ENCODE peak calls at places on chromosome X, in four cellular contexts. N is transverse colon; P is CD4-positive, alpha-beta T cell; Q is stimulated activated CD4-positive, alpha-beta T cell treated with anti-CD3 and anti-CD28 coated beads, Interleukin-2, amount 100 ng/mL, for 48 hours. M is an unnamed sample.

GRCh38 chrX:42746606-42747005 is 31.4 kb downstream of the PPP1R2C start:
- DNase-seq in Q (no peak), N (no peak), P (no peak), M (no peak)

GRCh38 chrX:49840679-49841078 is 11.6 kb downstream of the PAGE4 start:
- DNase-seq in Q (peak), P (no peak), N (peak), M (peak)

GRCh38 chrX:16786791-16787735 is 797 bp downstream of the TXLNG start:
- DNase-seq in N (peak), Q (peak), P (peak), M (peak)

GRCh38 chrX:47351706-47352105 is 18.7 kb upstream of the ZNF157 start:
- DNase-seq in Q (no peak), N (no peak), P (no peak), M (no peak)

GRCh38 chrX:153512501-153512893 is 4.9 kb upstream of the ATP2B3 start:
- DNase-seq in Q (no peak), P (no peak), N (no peak), M (no peak)

GRCh38 chrX:102651968-102652744 is 873 bp downstream of the GPRASP1 start:
- DNase-seq in N (peak), Q (no peak), P (peak), M (no peak)

GRCh38 chrX:103628386-103629290 is at the start of gene TCEAL1:
- DNase-seq in Q (no peak), P (peak), N (peak), M (peak)

GRCh38 chrX:33336783-33337182 is 125.4 kb upstream of the DMD start:
- DNase-seq in Q (no peak), P (no peak), N (no peak), M (peak)

GRCh38 chrX:107505223-107505622 is 55.8 kb downstream of the FRMPD3 start:
- DNase-seq in Q (no peak), P (no peak), N (no peak), M (no peak)

GRCh38 chrX:110311437-110312230 is 6.3 kb downstream of the AMMECR1 start:
- DNase-seq in Q (no peak), P (no peak), N (no peak), M (no peak)

GRCh38 chrX:8364369-8365141 is 100.1 kb upstream of the VCX3B start:
- DNase-seq in Q (no peak), P (no peak), N (no peak), M (no peak)

GRCh38 chrX:143853488-143853887 is 30.4 kb upstream of the UBE2NL start:
- DNase-seq in Q (no peak), N (no peak), P (no peak), M (no peak)

GRCh38 chrX:24339911-24340310 is 20.5 kb upstream of the SUPT20HL1 start:
- DNase-seq in P (no peak), Q (no peak), N (no peak), M (no peak)

GRCh38 chrX:109475174-109475891 is 6.6 kb downstream of the GUCY2F start:
- DNase-seq in P (no peak), N (no peak), Q (no peak), M (peak)

GRCh38 chrX:103157511-103158316 is 57.2 kb upstream of the BEX4 start:
- DNase-seq in P (no peak), N (no peak), Q (peak), M (peak)

GRCh38 chrX:155134255-155134654 is 62.9 kb downstream of the BRCC3 start:
- DNase-seq in N (no peak), Q (no peak), P (no peak), M (no peak)

GRCh38 chrX:71976753-71977152 is 66.1 kb downstream of the NHSL2 start:
- DNase-seq in P (no peak), Q (no peak), N (no peak), M (no peak)

GRCh38 chrX:23557070-23557469 is 110.2 kb upstream of the PRDX4 start:
- DNase-seq in N (no peak), P (no peak), Q (no peak), M (no peak)

GRCh38 chrX:103197721-103198306 is 17.1 kb upstream of the BEX4 start:
- DNase-seq in P (no peak), Q (no peak), N (no peak), M (no peak)

GRCh38 chrX:100649550-100650356 is 5.8 kb downstream of the SRPX2 start:
- DNase-seq in Q (no peak), P (no peak), N (peak), M (peak)

GRCh38 chrX:18890724-18891560 is 93.0 kb downstream of the PHKA2 start:
- DNase-seq in Q (no peak), P (no peak), N (no peak), M (no peak)

GRCh38 chrX:21740329-21741274 is 17.3 kb downstream of the SMPX start:
- DNase-seq in Q (no peak), N (peak), P (no peak), M (no peak)

GRCh38 chrX:682892-683291 is 52.3 kb downstream of the SHOX start:
- DNase-seq in P (no peak), Q (no peak), N (no peak), M (no peak)

GRCh38 chrX:24465524-24465850 is 401 bp downstream of the PDK3 start:
- DNase-seq in P (no peak), Q (no peak), N (no peak), M (no peak)

GRCh38 chrX:114582698-114583395 is 1.0 kb upstream of the HTR2C start:
- DNase-seq in P (no peak), N (no peak), Q (no peak), M (no peak)

M was measured in mucosa of descending colon.